ENCODE peak calls at places on chromosomes 5 and 9, in seven cellular contexts. K is mammary epithelial cell, Z is MM.1S, R is mesenchymal stem cell, G is hepatocyte, Y is IMR-90, D is GM23248. A is an unnamed sample.

GRCh38 chr9:34403554-34404380 is 27.1 kb upstream of the MYORG start:
- DNase-seq in G (peak), D (peak), Z (peak), R (peak), K (peak), Y (peak), A (peak)

GRCh38 chr9:75170898-75171360 is 82.6 kb downstream of the OSTF1 start:
- DNase-seq in D (no peak), R (peak), G (no peak), Y (peak), K (peak), Z (peak), A (no peak)

GRCh38 chr5:170611446-170612088 is 107.7 kb downstream of the KCNIP1 start:
- DNase-seq in Y (no peak), K (no peak), R (peak), G (peak), D (peak), Z (no peak), A (no peak)

GRCh38 chr9:8186553-8186952 is 387.0 kb upstream of the DMAC1 start:
- DNase-seq in D (no peak), R (no peak), Z (no peak), Y (no peak), G (no peak), K (no peak), A (peak)

GRCh38 chr5:1703352-1704050 is 96.1 kb downstream of the MRPL36 start:
- DNase-seq in K (no peak), R (no peak), Z (no peak), G (no peak), Y (no peak), D (no peak), A (no peak)

GRCh38 chr9:124880501-124880900 is 18.6 kb downstream of the ARPC5L start:
- DNase-seq in G (no peak), Y (no peak), K (no peak), R (no peak), D (no peak), Z (no peak), A (peak)

GRCh38 chr9:18297532-18297872 is 176.5 kb upstream of the ADAMTSL1 start:
- DNase-seq in Y (no peak), G (no peak), R (no peak), Z (peak), D (no peak), K (no peak), A (no peak)

GRCh38 chr5:88389248-88390006 is 120.8 kb upstream of the TMEM161B start:
- DNase-seq in Y (no peak), G (no peak), R (no peak), K (no peak), D (no peak), Z (no peak), A (no peak)

GRCh38 chr5:73541981-73542380 is 23.5 kb downstream of the ANKRA2 start:
- DNase-seq in Z (no peak), Y (peak), R (no peak), K (no peak), G (no peak), D (no peak), A (no peak)

GRCh38 chr9:86352440-86353106 is 1.6 kb downstream of the TUT7 start:
- DNase-seq in R (peak), K (no peak), G (no peak), D (peak), Z (peak), Y (no peak), A (peak)

GRCh38 chr5:58544926-58545325 is 37.9 kb upstream of the RAB3C start:
- DNase-seq in D (no peak), K (no peak), G (no peak), Y (no peak), R (no peak), Z (no peak), A (no peak)

GRCh38 chr9:35649431-35650340 is 1.0 kb downstream of the SIT1 start:
- DNase-seq in Y (no peak), D (peak), K (no peak), Z (no peak), R (no peak), G (no peak), A (peak)

GRCh38 chr5:61866930-61867329 is 439.1 kb upstream of the KIF2A start:
- DNase-seq in R (peak), Y (peak), G (peak), Z (peak), D (peak), K (peak), A (no peak)

GRCh38 chr5:64166201-64166959 is 737 bp downstream of the RNF180 start:
- DNase-seq in D (no peak), G (no peak), K (no peak), Z (no peak), Y (no peak), R (peak), A (peak)

GRCh38 chr5:116343961-116344360 is 230.7 kb downstream of the SEMA6A start:
- DNase-seq in Y (no peak), K (no peak), Z (no peak), D (no peak), R (no peak), G (no peak), A (no peak)
- H2AFZ ChIP-seq in Y (no peak), K (no peak), Z (no peak), D (no peak), R (no peak), G (no peak), A (no peak)

GRCh38 chr5:172635038-172635437 is 6.0 kb upstream of the NEURL1B start:
- DNase-seq in G (no peak), R (no peak), Z (no peak), Y (no peak), D (no peak), K (no peak), A (no peak)

GRCh38 chr5:172637740-172638139 is 3.3 kb upstream of the NEURL1B start:
- DNase-seq in D (no peak), G (no peak), Z (no peak), Y (no peak), R (no peak), K (no peak), A (no peak)

GRCh38 chr5:172636279-172637050 is 4.6 kb upstream of the NEURL1B start:
- DNase-seq in R (no peak), K (no peak), Y (no peak), G (no peak), D (no peak), Z (no peak), A (no peak)

GRCh38 chr5:172638209-172638768 is 2.8 kb upstream of the NEURL1B start:
- DNase-seq in Z (no peak), G (no peak), K (no peak), Y (no peak), R (no peak), D (no peak), A (no peak)

DNA sequence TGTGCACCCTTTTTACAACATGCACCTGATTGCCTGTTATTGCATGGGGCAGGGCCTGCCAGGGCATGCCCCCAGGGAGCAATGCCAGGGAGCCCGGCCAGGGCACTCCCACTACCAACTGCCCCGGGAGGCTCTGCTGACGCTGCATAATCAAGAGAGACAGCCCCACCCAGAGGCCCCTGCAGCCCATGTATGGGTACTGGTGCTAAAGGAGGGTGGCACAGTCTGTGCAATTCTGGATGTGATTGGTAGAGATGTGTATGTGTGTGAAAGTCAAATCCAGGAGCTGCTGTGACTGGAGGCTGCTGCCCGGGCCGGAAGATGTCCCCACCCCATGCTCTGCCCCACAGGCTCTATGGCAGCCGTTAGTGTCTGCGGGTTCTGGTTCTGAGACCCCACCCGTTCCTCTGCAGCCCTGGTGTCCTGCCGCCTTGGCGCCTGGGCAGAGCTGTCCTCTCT is 3.9 kb upstream of the NEURL1B start:
- DNase-seq in R (no peak), K (peak), D (no peak), Z (no peak), G (no peak), Y (no peak), A (no peak)
- H2AFZ ChIP-seq in R (no peak), K (peak), D (no peak), Z (no peak), G (no peak), Y (no peak), A (no peak)

DNA sequence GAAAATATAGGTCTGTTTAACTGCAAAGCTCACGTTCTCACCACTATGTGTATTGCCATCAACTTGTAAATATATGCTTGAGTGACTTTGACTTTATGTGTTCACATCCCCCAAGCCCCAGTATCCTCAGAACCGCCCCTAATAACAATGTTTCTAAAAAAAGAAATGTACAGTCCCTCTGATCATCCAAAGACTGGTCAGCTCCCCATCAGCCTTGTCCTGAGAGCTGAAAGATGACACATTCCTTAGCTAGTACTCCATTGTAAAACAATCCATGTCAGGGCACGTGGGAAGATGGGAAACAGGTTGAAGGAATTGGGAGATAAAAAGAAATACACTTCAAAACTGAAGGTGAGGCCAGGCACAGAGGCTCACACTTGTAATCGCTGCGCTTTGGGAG is 279.4 kb upstream of the WWC1 start:
- DNase-seq in K (no peak), Z (no peak), R (no peak), D (no peak), G (no peak), Y (no peak), A (no peak)
- H2AFZ ChIP-seq in K (no peak), Z (no peak), R (no peak), D (no peak), G (no peak), Y (no peak), A (no peak)

GRCh38 chr9:31347082-31347617 is 1037.3 kb upstream of the ACO1 start:
- DNase-seq in R (peak), D (peak), Y (no peak), K (peak), G (no peak), Z (peak), A (no peak)
- H2AFZ ChIP-seq in R (no peak), D (peak), Y (no peak), K (peak), G (peak), Z (peak), A (peak)

GRCh38 chr9:97704327-97704677 is 7.2 kb upstream of the XPA start:
- DNase-seq in R (no peak), Y (peak), G (no peak), Z (no peak), D (peak), K (no peak), A (peak)
- H2AFZ ChIP-seq in R (no peak), Y (no peak), G (peak), Z (peak), D (no peak), K (no peak), A (no peak)

GRCh38 chr5:56745864-56746263 is 69.5 kb upstream of the MAP3K1 start:
- DNase-seq in R (no peak), D (no peak), Y (no peak), Z (no peak), K (no peak), G (no peak), A (no peak)
- H2AFZ ChIP-seq in R (no peak), D (no peak), Y (no peak), Z (no peak), K (no peak), G (no peak), A (no peak)

DNA sequence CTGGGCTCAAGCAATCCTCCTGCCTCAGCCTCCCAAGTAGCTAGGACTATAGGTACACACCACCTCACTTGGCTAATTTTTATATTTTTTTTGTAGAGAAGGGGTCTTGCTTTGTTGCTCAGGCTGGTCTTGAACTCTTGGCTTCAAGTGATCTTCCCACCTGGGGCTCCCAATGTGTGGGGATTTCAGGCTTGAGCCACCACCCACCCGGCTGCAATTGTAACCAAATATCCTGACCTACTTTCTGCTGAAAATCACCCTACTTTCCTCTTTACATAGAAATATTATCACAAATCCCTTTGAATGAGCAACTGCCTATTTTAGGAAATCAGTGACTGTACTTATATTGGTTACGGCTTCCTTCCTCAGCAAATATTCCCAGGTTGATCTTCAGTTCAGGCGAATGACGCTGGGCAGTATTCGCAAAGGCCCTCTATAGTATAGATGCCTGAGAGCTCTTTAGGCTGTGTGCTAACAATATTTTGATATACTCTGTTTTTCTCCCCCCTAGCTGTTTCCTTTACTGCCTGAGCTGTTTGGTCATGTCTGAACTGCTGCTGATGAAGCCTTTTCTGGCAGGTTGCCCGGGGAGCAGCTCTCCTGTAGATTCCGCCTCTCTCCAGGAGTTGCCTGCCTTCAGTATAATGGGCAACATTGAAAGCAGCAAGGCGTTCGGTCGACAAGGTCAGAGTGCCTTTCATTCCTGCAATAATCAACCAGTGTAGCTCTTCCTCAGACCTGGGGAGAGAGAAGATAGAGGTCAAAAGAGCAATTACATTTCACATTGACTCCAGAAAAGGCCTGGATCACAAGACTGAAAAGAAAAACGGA is 59.8 kb upstream of the ZNF608 start:
- DNase-seq in K (peak), R (peak), D (peak), Z (no peak), Y (peak), G (peak), A (peak)
- H2AFZ ChIP-seq in K (peak), R (no peak), D (no peak), Z (no peak), Y (no peak), G (peak), A (no peak)

DNA sequence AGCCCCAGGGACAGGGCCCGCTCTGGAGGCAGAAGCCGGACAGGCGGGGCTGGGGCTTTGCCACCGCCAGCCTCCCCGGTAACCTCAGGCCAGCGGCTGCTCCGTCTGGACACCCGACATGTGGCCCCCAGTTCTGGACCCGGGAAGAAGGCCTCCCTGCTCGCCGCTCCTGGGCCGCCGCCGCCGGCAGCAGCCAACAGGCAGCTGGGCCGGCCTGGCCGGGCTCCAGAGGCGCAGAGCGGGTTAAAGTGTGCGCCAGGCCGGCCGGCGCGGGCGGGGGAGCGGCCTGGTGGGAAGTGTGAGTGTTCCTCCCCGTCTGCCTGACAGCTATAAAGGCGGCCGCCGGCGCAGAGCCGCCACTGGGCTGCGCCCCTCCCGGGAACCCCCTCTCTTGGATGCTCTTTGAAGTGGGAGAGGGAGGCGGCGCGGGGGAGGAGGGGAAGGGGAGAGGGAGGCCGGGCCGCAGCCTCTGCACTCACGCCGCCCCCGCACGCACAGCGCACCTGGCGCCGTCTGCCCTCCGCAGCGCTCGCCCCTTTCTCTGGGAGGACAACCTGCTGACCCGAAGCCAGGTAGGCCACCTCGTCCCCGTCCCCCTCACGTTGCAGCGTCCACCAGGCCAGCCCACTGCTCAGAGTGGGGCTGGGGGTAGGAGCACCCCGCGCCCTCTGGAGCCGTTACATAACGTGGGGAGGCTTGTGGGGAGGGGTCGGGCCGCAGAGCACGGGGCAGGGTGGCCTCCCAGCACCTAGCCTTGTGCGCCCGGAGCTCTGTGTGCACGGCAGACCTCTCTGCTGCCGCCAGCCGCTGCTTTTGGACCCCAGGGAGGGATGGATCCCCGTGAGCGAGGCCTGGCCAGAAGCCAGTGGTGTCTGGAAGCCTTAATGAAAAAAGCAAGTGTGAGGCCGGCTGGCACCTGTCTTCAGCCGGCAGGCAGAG is at the start of gene ADAMTSL2:
- DNase-seq in K (no peak), D (peak), G (peak), R (peak), Z (no peak), Y (peak), A (peak)
- H2AFZ ChIP-seq in K (no peak), D (no peak), G (no peak), R (no peak), Z (no peak), Y (peak), A (peak)

GRCh38 chr5:93117753-93118531 is 463.1 kb downstream of the NR2F1-AS1 start:
- DNase-seq in Y (peak), D (peak), R (peak), K (peak), G (no peak), Z (no peak), A (no peak)
- H2AFZ ChIP-seq in Y (no peak), D (no peak), R (no peak), K (no peak), G (no peak), Z (no peak), A (no peak)

A was measured in osteoblast.